ENCODE peak calls at places on chromosome 13, in six cellular contexts. K, Q, W, T, H and A are unnamed samples.

GRCh38 chr13:24716011-24716410 is 35.8 kb downstream of the ATP12A start:
- DNase-seq in H (no peak), Q (no peak), K (no peak), W (no peak), T (no peak), A (no peak)

GRCh38 chr13:110985570-110985969 is 70.7 kb upstream of the ANKRD10 start:
- DNase-seq in T (no peak), H (no peak), Q (no peak), W (no peak), K (no peak), A (no peak)

GRCh38 chr13:110275931-110276552 is 30.9 kb downstream of the COL4A1 start:
- DNase-seq in W (no peak), K (no peak), H (no peak), T (no peak), Q (no peak), A (no peak)

GRCh38 chr13:111289251-111289650 is 31.2 kb upstream of the TEX29 start:
- DNase-seq in Q (no peak), T (no peak), W (no peak), K (no peak), H (no peak), A (no peak)

GRCh38 chr13:24249586-24249985 is 59.8 kb upstream of the C1QTNF9 start:
- DNase-seq in Q (no peak), T (no peak), W (no peak), K (no peak), H (no peak), A (no peak)

GRCh38 chr13:72820898-72821279 is 39.0 kb downstream of the PIBF1 start:
- DNase-seq in Q (no peak), H (no peak), W (no peak), K (no peak), T (no peak), A (no peak)

GRCh38 chr13:114154476-114154875 is 22.1 kb upstream of the RASA3 start:
- DNase-seq in H (no peak), W (no peak), T (no peak), Q (no peak), K (no peak), A (no peak)

GRCh38 chr13:20828540-20829364 is 55.0 kb upstream of the EEF1AKMT1 start:
- DNase-seq in W (peak; percentile 58), T (no peak), K (peak; percentile 32), H (no peak), Q (peak; percentile 45), A (no peak)

GRCh38 chr13:92433386-92433785 is 793.2 kb upstream of the GPC6 start:
- DNase-seq in W (no peak), H (no peak), Q (no peak), K (no peak), T (no peak), A (no peak)

GRCh38 chr13:73230714-73231113 is 171.9 kb downstream of the KLF5 start:
- DNase-seq in T (no peak), W (no peak), H (no peak), K (no peak), Q (no peak), A (no peak)

GRCh38 chr13:76884167-76884566 is 2.0 kb downstream of the KCTD12 start:
- DNase-seq in T (no peak), H (peak; percentile 31), W (no peak), K (no peak), Q (no peak), A (no peak)

DNA sequence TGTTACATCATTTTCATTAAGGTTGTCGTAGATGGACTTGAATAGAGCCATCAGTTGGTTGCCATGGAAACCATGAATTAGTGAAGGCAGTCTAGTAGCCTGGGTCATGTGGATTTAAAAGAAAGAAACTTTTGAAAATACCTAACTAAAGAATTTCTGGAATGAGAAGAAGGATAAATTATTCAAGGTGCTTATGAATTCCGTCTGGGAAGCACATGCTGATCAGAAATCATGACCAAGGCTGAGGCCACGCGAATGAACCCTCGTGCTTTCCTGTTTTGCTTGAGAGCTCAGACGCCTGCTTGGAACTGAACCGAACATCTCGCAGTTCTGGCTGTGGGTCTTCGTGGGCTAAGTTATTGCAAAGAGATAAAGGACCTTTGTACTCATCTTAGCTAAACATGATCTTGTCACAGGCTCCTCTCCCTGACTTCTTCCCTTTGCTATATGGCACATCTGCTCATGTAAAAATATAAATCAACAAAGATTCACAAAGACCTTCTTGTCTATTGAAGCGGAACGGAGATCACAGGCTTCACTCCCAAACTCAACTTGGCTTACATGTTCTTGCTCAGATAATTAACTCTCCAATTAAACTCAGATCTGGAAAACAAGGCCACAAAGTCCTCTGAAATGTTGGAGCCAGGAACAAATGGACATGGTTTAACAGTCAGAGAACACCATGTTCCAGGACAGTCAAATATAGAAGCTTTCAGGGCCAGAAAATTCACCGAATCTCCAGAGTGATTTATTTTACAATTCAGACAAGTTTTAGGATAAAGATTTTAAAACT is 140.1 kb downstream of the NUFIP1 start:
- DNase-seq in W (no peak), Q (no peak), T (no peak), K (no peak), H (peak; percentile 38), A (no peak)
- H3K27ac ChIP-seq in W (no peak overlapping the region), Q (no peak overlapping the region), T (peak overlapping the region; percentile 78), K (peak overlapping the region; percentile 4), H (no peak overlapping the region), A (no peak overlapping the region)

GRCh38 chr13:19644947-19645439 is 11.5 kb downstream of the MPHOSPH8 start:
- DNase-seq in W (no peak), H (no peak), K (no peak), T (no peak), Q (no peak), A (no peak)

GRCh38 chr13:19643652-19644051 is 10.2 kb downstream of the MPHOSPH8 start:
- DNase-seq in W (no peak), T (no peak), K (no peak), H (no peak), Q (no peak), A (no peak)

GRCh38 chr13:19650742-19651141 is 17.3 kb downstream of the MPHOSPH8 start:
- DNase-seq in H (no peak), T (no peak), W (no peak), Q (no peak), K (no peak), A (no peak)

DNA sequence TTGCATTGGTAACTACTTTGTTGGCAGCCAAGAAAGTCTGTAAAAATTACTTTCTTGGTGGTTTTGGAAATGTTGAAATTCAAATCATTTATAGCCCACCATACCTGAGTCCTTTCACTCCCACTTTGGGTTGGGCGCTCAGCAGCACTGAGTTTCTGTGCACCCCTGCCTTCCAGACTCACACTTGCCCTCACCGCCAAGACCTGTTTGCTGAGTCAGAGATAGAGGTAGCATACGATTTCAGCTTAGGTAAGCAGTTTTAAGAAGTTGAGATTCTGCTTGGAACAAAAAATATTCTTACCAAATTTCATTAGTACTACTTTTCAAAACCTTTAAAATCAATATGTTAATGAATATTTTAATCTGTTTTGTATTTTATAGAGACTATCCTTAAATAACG is 12.6 kb downstream of the MPHOSPH8 start:
- DNase-seq in T (no peak), Q (no peak), K (no peak), H (no peak), W (no peak), A (no peak)
- H3K27ac ChIP-seq in T (no peak overlapping the region), Q (no peak overlapping the region), K (no peak overlapping the region), H (no peak overlapping the region), W (no peak overlapping the region), A (no peak overlapping the region)

GRCh38 chr13:97228850-97229521 is 6.9 kb downstream of the MBNL2 start:
- DNase-seq in K (no peak), T (no peak), H (no peak), Q (no peak), W (no peak), A (no peak)

GRCh38 chr13:97226013-97226412 is 3.9 kb downstream of the MBNL2 start:
- DNase-seq in T (no peak), Q (no peak), W (no peak), H (no peak), K (no peak), A (no peak)

GRCh38 chr13:97225533-97225932 is 3.4 kb downstream of the MBNL2 start:
- DNase-seq in T (no peak), H (no peak), K (no peak), Q (no peak), W (no peak), A (no peak)

GRCh38 chr13:97224544-97225324 is 2.6 kb downstream of the MBNL2 start:
- DNase-seq in T (no peak), K (no peak), W (peak; percentile 60), H (no peak), Q (peak; percentile 71), A (no peak)

GRCh38 chr13:97226788-97227627 is 4.9 kb downstream of the MBNL2 start:
- DNase-seq in Q (no peak), H (no peak), T (no peak), W (peak; percentile 55), K (peak; percentile 62), A (no peak)
- H3K27ac ChIP-seq in Q (no peak overlapping the region), H (peak overlapping the region; percentile 85), T (peak overlapping the region; percentile 95), W (peak overlapping the region; percentile 78), K (peak overlapping the region; percentile 97), A (no peak overlapping the region)

GRCh38 chr13:27264181-27264580 is 6.4 kb upstream of the RASL11A start:
- DNase-seq in T (no peak), Q (no peak), W (no peak), K (peak; percentile 37), H (no peak), A (no peak)
- H3K27ac ChIP-seq in T (peak overlapping the region; percentile 78), Q (no peak overlapping the region), W (no peak overlapping the region), K (peak overlapping the region; percentile 18), H (peak overlapping the region; percentile 46), A (no peak overlapping the region)

GRCh38 chr13:49400755-49401659 is 42.9 kb downstream of the CAB39L start:
- DNase-seq in K (peak; percentile 42), H (no peak), Q (no peak), T (no peak), W (no peak), A (peak; percentile 55)

GRCh38 chr13:49399801-49400472 is 43.9 kb downstream of the CAB39L start:
- DNase-seq in T (no peak), W (no peak), Q (no peak), K (no peak), H (no peak), A (peak; percentile 20)

GRCh38 chr13:49395416-49396277 is 48.2 kb downstream of the CAB39L start:
- DNase-seq in K (peak; percentile 44), H (no peak), Q (no peak), T (no peak), W (no peak), A (no peak)
- H3K27ac ChIP-seq in K (peak overlapping the region; percentile 26), H (peak overlapping the region; percentile 27), Q (no peak overlapping the region), T (peak overlapping the region; percentile 47), W (no peak overlapping the region), A (no peak overlapping the region)

GRCh38 chr13:46136688-46137087 is 31.9 kb upstream of the CPB2 start:
- DNase-seq in W (no peak), Q (no peak), T (no peak), H (no peak), K (no peak), A (no peak)
- H3K27ac ChIP-seq in W (no peak overlapping the region), Q (no peak overlapping the region), T (no peak overlapping the region), H (no peak overlapping the region), K (no peak overlapping the region), A (no peak overlapping the region)